ENCODE peak calls at places on chromosome 18, in four cellular contexts. One of them, this sample, is unnamed.

GRCh38 chr18:8260319-8260718 is 348.9 kb upstream of the RAB12 start:
- DNase-seq in AG08395: no peak
- DNase-seq in GM12865: no peak
- DNase-seq in activated CD4-positive, alpha-beta T cell treated with anti-CD3 and anti-CD28 coated beads, Interleukin-2, amount 50 U/mL, for 1 hour: no peak
- DNase-seq in this sample: no peak

GRCh38 chr18:59220784-59221765 is 1.1 kb downstream of the GRP start:
- DNase-seq in AG08395: peak
- DNase-seq in GM12865: no peak
- DNase-seq in activated CD4-positive, alpha-beta T cell treated with anti-CD3 and anti-CD28 coated beads, Interleukin-2, amount 50 U/mL, for 1 hour: no peak
- DNase-seq in this sample: no peak

GRCh38 chr18:48455555-48456478 is 46.6 kb upstream of the ZBTB7C start:
- DNase-seq in AG08395: peak
- DNase-seq in GM12865: no peak
- DNase-seq in activated CD4-positive, alpha-beta T cell treated with anti-CD3 and anti-CD28 coated beads, Interleukin-2, amount 50 U/mL, for 1 hour: peak
- DNase-seq in this sample: peak

GRCh38 chr18:62028715-62029114 is 135.9 kb upstream of the RNF152 start:
- DNase-seq in AG08395: no peak
- DNase-seq in GM12865: no peak
- DNase-seq in activated CD4-positive, alpha-beta T cell treated with anti-CD3 and anti-CD28 coated beads, Interleukin-2, amount 50 U/mL, for 1 hour: no peak
- DNase-seq in this sample: no peak

GRCh38 chr18:58223717-58224424 is 179.8 kb downstream of the NEDD4L start:
- DNase-seq in AG08395: peak
- DNase-seq in GM12865: no peak
- DNase-seq in activated CD4-positive, alpha-beta T cell treated with anti-CD3 and anti-CD28 coated beads, Interleukin-2, amount 50 U/mL, for 1 hour: no peak
- DNase-seq in this sample: no peak

GRCh38 chr18:42977982-42978595 is 137.4 kb downstream of the RIT2 start:
- DNase-seq in AG08395: no peak
- DNase-seq in GM12865: no peak
- DNase-seq in activated CD4-positive, alpha-beta T cell treated with anti-CD3 and anti-CD28 coated beads, Interleukin-2, amount 50 U/mL, for 1 hour: no peak
- DNase-seq in this sample: no peak

GRCh38 chr18:42578781-42579180 is 536.7 kb downstream of the RIT2 start:
- DNase-seq in AG08395: no peak
- DNase-seq in GM12865: no peak
- DNase-seq in activated CD4-positive, alpha-beta T cell treated with anti-CD3 and anti-CD28 coated beads, Interleukin-2, amount 50 U/mL, for 1 hour: no peak
- DNase-seq in this sample: no peak

GRCh38 chr18:7349181-7349837 is 118.4 kb downstream of the LRRC30 start:
- DNase-seq in AG08395: no peak
- DNase-seq in GM12865: no peak
- DNase-seq in activated CD4-positive, alpha-beta T cell treated with anti-CD3 and anti-CD28 coated beads, Interleukin-2, amount 50 U/mL, for 1 hour: no peak
- DNase-seq in this sample: no peak

GRCh38 chr18:7815797-7816196 is 248.7 kb downstream of the PTPRM start:
- DNase-seq in AG08395: no peak
- DNase-seq in GM12865: no peak
- DNase-seq in activated CD4-positive, alpha-beta T cell treated with anti-CD3 and anti-CD28 coated beads, Interleukin-2, amount 50 U/mL, for 1 hour: no peak
- DNase-seq in this sample: no peak

GRCh38 chr18:72863754-72864153 is 4.0 kb downstream of the NETO1 start:
- DNase-seq in AG08395: no peak
- DNase-seq in GM12865: no peak
- DNase-seq in activated CD4-positive, alpha-beta T cell treated with anti-CD3 and anti-CD28 coated beads, Interleukin-2, amount 50 U/mL, for 1 hour: no peak
- DNase-seq in this sample: no peak

GRCh38 chr18:70195852-70196434 is 9.5 kb downstream of the RTTN start:
- DNase-seq in AG08395: peak
- DNase-seq in GM12865: peak
- DNase-seq in activated CD4-positive, alpha-beta T cell treated with anti-CD3 and anti-CD28 coated beads, Interleukin-2, amount 50 U/mL, for 1 hour: no peak
- DNase-seq in this sample: peak

GRCh38 chr18:79923896-79924585 is 27.4 kb downstream of the SLC66A2 start:
- DNase-seq in AG08395: no peak
- DNase-seq in GM12865: no peak
- DNase-seq in activated CD4-positive, alpha-beta T cell treated with anti-CD3 and anti-CD28 coated beads, Interleukin-2, amount 50 U/mL, for 1 hour: no peak
- DNase-seq in this sample: no peak

GRCh38 chr18:31723639-31723997 is 37.1 kb downstream of the SLC25A52 start:
- DNase-seq in AG08395: no peak
- DNase-seq in GM12865: no peak
- DNase-seq in activated CD4-positive, alpha-beta T cell treated with anti-CD3 and anti-CD28 coated beads, Interleukin-2, amount 50 U/mL, for 1 hour: no peak
- DNase-seq in this sample: no peak

GRCh38 chr18:8480506-8481328 is 128.5 kb upstream of the RAB12 start:
- DNase-seq in AG08395: peak
- DNase-seq in GM12865: peak
- DNase-seq in activated CD4-positive, alpha-beta T cell treated with anti-CD3 and anti-CD28 coated beads, Interleukin-2, amount 50 U/mL, for 1 hour: no peak
- DNase-seq in this sample: peak

GRCh38 chr18:3379685-3380084 is 70.3 kb upstream of the TGIF1 start:
- DNase-seq in AG08395: no peak
- DNase-seq in GM12865: no peak
- DNase-seq in activated CD4-positive, alpha-beta T cell treated with anti-CD3 and anti-CD28 coated beads, Interleukin-2, amount 50 U/mL, for 1 hour: no peak
- DNase-seq in this sample: no peak

GRCh38 chr18:13264091-13264777 is 45.7 kb downstream of the LDLRAD4 start:
- DNase-seq in AG08395: no peak
- DNase-seq in GM12865: no peak
- DNase-seq in activated CD4-positive, alpha-beta T cell treated with anti-CD3 and anti-CD28 coated beads, Interleukin-2, amount 50 U/mL, for 1 hour: no peak
- DNase-seq in this sample: no peak

GRCh38 chr18:58044370-58045264 is 591 bp downstream of the NEDD4L start:
- DNase-seq in AG08395: peak
- DNase-seq in GM12865: peak
- DNase-seq in activated CD4-positive, alpha-beta T cell treated with anti-CD3 and anti-CD28 coated beads, Interleukin-2, amount 50 U/mL, for 1 hour: peak
- DNase-seq in this sample: peak

GRCh38 chr18:35185771-35186170 is 55.1 kb upstream of the ZNF397 start:
- DNase-seq in AG08395: no peak
- DNase-seq in GM12865: no peak
- DNase-seq in activated CD4-positive, alpha-beta T cell treated with anti-CD3 and anti-CD28 coated beads, Interleukin-2, amount 50 U/mL, for 1 hour: no peak
- DNase-seq in this sample: no peak

GRCh38 chr18:11570770-11571169 is 38.6 kb upstream of the SLC35G4 start:
- DNase-seq in AG08395: peak
- DNase-seq in GM12865: peak
- DNase-seq in activated CD4-positive, alpha-beta T cell treated with anti-CD3 and anti-CD28 coated beads, Interleukin-2, amount 50 U/mL, for 1 hour: no peak
- DNase-seq in this sample: peak

This sample was measured in MM.1S.